ENCODE peak calls at places on chromosomes 1 and 21, in seven cellular contexts. U, K, Y, N, E, H and W are unnamed samples.

GRCh38 chr21:39144191-39144590 is 39.1 kb downstream of the PSMG1 start:
- DNase-seq in U (no peak), K (no peak), Y (no peak), N (no peak), E (no peak), H (no peak), W (no peak)

GRCh38 chr1:207499573-207499972 is 3.6 kb downstream of the CR1 start:
- DNase-seq in U (peak), K (no peak), Y (peak), N (peak), E (peak), H (peak), W (peak)

GRCh38 chr1:108597041-108597440 is 37.1 kb downstream of the EEIG2 start:
- DNase-seq in U (peak), K (no peak), Y (no peak), N (no peak), E (no peak), H (no peak), W (no peak)

GRCh38 chr1:242723044-242723742 is 198.7 kb upstream of the PLD5 start:
- DNase-seq in U (no peak), K (no peak), Y (peak), N (no peak), E (no peak), H (no peak), W (no peak)

GRCh38 chr21:14684071-14684470 is 138.0 kb upstream of the SAMSN1 start:
- DNase-seq in U (no peak), K (no peak), Y (no peak), N (no peak), E (no peak), H (no peak), W (no peak)

GRCh38 chr1:33512612-33513011 is 40.2 kb downstream of the ZSCAN20 start:
- DNase-seq in U (no peak), K (no peak), Y (no peak), N (no peak), E (no peak), H (no peak), W (peak)

GRCh38 chr1:19664453-19665043 is at the start of gene HTR6:
- DNase-seq in U (no peak), K (no peak), Y (no peak), N (peak), E (no peak), H (peak), W (peak)

GRCh38 chr1:200794506-200795065 is 55.9 kb downstream of the CAMSAP2 start:
- DNase-seq in U (no peak), K (no peak), Y (no peak), N (peak), E (no peak), H (no peak), W (no peak)

GRCh38 chr1:208835781-208836180 is 591.6 kb upstream of the PLXNA2 start:
- DNase-seq in U (no peak), K (no peak), Y (no peak), N (no peak), E (no peak), H (no peak), W (no peak)

GRCh38 chr1:236010443-236010842 is 54.4 kb downstream of the NID1 start:
- DNase-seq in U (no peak), K (no peak), Y (no peak), N (no peak), E (no peak), H (no peak), W (no peak)

GRCh38 chr1:17648457-17649145 is 106.5 kb upstream of the ACTL8 start:
- DNase-seq in U (no peak), K (no peak), Y (no peak), N (no peak), E (no peak), H (no peak), W (no peak)

GRCh38 chr1:198641506-198641905 is 2.7 kb downstream of the PTPRC start:
- DNase-seq in U (no peak), K (no peak), Y (no peak), N (no peak), E (no peak), H (no peak), W (peak)

GRCh38 chr21:25845729-25846256 is 111.0 kb downstream of the GABPA start:
- DNase-seq in U (no peak), K (no peak), Y (no peak), N (no peak), E (no peak), H (no peak), W (no peak)

GRCh38 chr1:83742446-83742845 is 256.5 kb downstream of the TTLL7 start:
- DNase-seq in U (no peak), K (no peak), Y (no peak), N (no peak), E (no peak), H (no peak), W (no peak)

GRCh38 chr21:16492892-16493291 is 763.1 kb downstream of the USP25 start:
- DNase-seq in U (no peak), K (no peak), Y (no peak), N (no peak), E (no peak), H (no peak), W (no peak)

GRCh38 chr1:32876341-32877210 is 5.9 kb upstream of the FNDC5 start:
- DNase-seq in U (no peak), K (peak), Y (peak), N (peak), E (no peak), H (peak), W (peak)

GRCh38 chr1:37478890-37479254 is 4.5 kb downstream of the ZC3H12A start:
- DNase-seq in U (no peak), K (peak), Y (no peak), N (no peak), E (no peak), H (peak), W (peak)

GRCh38 chr1:165699577-165699976 is 1.2 kb upstream of the ALDH9A1 start:
- DNase-seq in U (no peak), K (no peak), Y (no peak), N (no peak), E (no peak), H (no peak), W (no peak)

GRCh38 chr1:34460193-34460592 is 283.5 kb downstream of the C1orf94 start:
- DNase-seq in U (peak), K (no peak), Y (peak), N (peak), E (no peak), H (peak), W (peak)

GRCh38 chr1:26744075-26744958 is 43.4 kb upstream of the PIGV start:
- DNase-seq in U (no peak), K (peak), Y (peak), N (peak), E (peak), H (peak), W (peak)

GRCh38 chr1:85584264-85584781 is 3.8 kb downstream of the CCN1 start:
- DNase-seq in U (no peak), K (no peak), Y (peak), N (no peak), E (no peak), H (no peak), W (no peak)

GRCh38 chr1:1080951-1081310 is 6.8 kb upstream of the RNF223 start:
- DNase-seq in U (no peak), K (no peak), Y (peak), N (peak), E (no peak), H (peak), W (no peak)

GRCh38 chr1:96557336-96557735 is 164.2 kb upstream of the PTBP2 start:
- DNase-seq in U (no peak), K (no peak), Y (no peak), N (no peak), E (no peak), H (no peak), W (no peak)

GRCh38 chr21:14457762-14458161 is 74.8 kb upstream of the HSPA13 start:
- DNase-seq in U (no peak), K (no peak), Y (no peak), N (no peak), E (no peak), H (no peak), W (no peak)

GRCh38 chr1:25566730-25567341 is 23.4 kb downstream of the LDLRAP1 start:
- DNase-seq in U (no peak), K (no peak), Y (no peak), N (no peak), E (no peak), H (peak), W (no peak)